ENCODE peak calls at places on chromosome 3, in four cellular contexts. C is SK-N-MC, R is HS-5, O is midbrain. H is an unnamed sample.

GRCh38 chr3:168091961-168092360 is 3.8 kb downstream of the GOLIM4 start:
- DNase-seq in C (no peak), R (no peak), O (no peak), H (no peak)

GRCh38 chr3:71425491-71426071 is 157.9 kb downstream of the FOXP1 start:
- DNase-seq in C (no peak), R (peak), O (no peak), H (peak)

GRCh38 chr3:119600732-119601131 is 3.0 kb downstream of the PLA1A start:
- DNase-seq in C (no peak), R (no peak), O (no peak), H (no peak)

GRCh38 chr3:5080779-5081550 is 41.1 kb upstream of the ARL8B start:
- DNase-seq in C (no peak), R (no peak), O (no peak), H (no peak)

GRCh38 chr3:12959838-12960378 is 113.3 kb downstream of the IQSEC1 start:
- DNase-seq in C (no peak), R (no peak), O (no peak), H (no peak)

GRCh38 chr3:59981377-59981776 is 931.6 kb upstream of the CFAP20DC start:
- DNase-seq in C (no peak), R (no peak), O (no peak), H (no peak)

GRCh38 chr3:128936341-128936740 is 56.9 kb downstream of the ACAD9 start:
- DNase-seq in C (no peak), R (no peak), O (no peak), H (no peak)

GRCh38 chr3:116020989-116021388 is 397.7 kb downstream of the GAP43 start:
- DNase-seq in C (no peak), R (no peak), O (no peak), H (no peak)

GRCh38 chr3:55315396-55315795 is 171.7 kb downstream of the WNT5A start:
- DNase-seq in C (no peak), R (no peak), O (no peak), H (no peak)

GRCh38 chr3:88000853-88001252 is 58.0 kb downstream of the CGGBP1 start:
- DNase-seq in C (no peak), R (no peak), O (no peak), H (no peak)

GRCh38 chr3:141386611-141387110 is 18.4 kb downstream of the ZBTB38 start:
- DNase-seq in C (peak), R (no peak), O (peak), H (no peak)

GRCh38 chr3:190505381-190506003 is 8.4 kb upstream of the IL1RAP start:
- DNase-seq in C (no peak), R (no peak), O (no peak), H (no peak)

GRCh38 chr3:184565421-184566211 is 4.0 kb downstream of the EPHB3 start:
- DNase-seq in C (no peak), R (peak), O (no peak), H (peak)

GRCh38 chr3:39294446-39295183 is 14.8 kb upstream of the CX3CR1 start:
- DNase-seq in C (no peak), R (no peak), O (no peak), H (no peak)

GRCh38 chr3:53196575-53197407 is 35.8 kb downstream of the PRKCD start:
- DNase-seq in C (no peak), R (no peak), O (no peak), H (no peak)

GRCh38 chr3:52852419-52852818 is 17.6 kb upstream of the MUSTN1 start:
- DNase-seq in C (no peak), R (no peak), O (no peak), H (no peak)

GRCh38 chr3:20225769-20226168 is 39.8 kb upstream of the SGO1 start:
- DNase-seq in C (no peak), R (peak), O (peak), H (no peak)

GRCh38 chr3:159144891-159145290 is 343.0 kb downstream of the MFSD1 start:
- DNase-seq in C (no peak), R (no peak), O (no peak), H (no peak)

GRCh38 chr3:112390783-112391641 is 58.1 kb downstream of the CD200 start:
- DNase-seq in C (no peak), R (peak), O (peak), H (peak)

GRCh38 chr3:105518806-105519418 is 152.2 kb downstream of the ALCAM start:
- DNase-seq in C (peak), R (peak), O (peak), H (no peak)